ENCODE peak calls at places on chromosomes 5 and 9, in nine cellular contexts. One of them, this sample, is unnamed.

GRCh38 chr5:149383399-149383798 is 4.3 kb upstream of the IL17B start:
- DNase-seq in CD8-positive, alpha-beta memory T cell: no peak
- DNase-seq in adipocyte: no peak
- DNase-seq in Karpas-422: no peak
- DNase-seq in prostate gland: no peak
- DNase-seq in OCI-LY7: no peak
- DNase-seq in CD8-positive, alpha-beta T cell: no peak
- DNase-seq in ovary: peak; percentile 54
- DNase-seq in tibial nerve: no peak
- DNase-seq in this sample: no peak

GRCh38 chr9:2623046-2623865 is 1.7 kb downstream of the VLDLR start:
- DNase-seq in CD8-positive, alpha-beta memory T cell: no peak
- DNase-seq in adipocyte: peak; percentile 37
- DNase-seq in Karpas-422: no peak
- DNase-seq in prostate gland: peak; percentile 19
- DNase-seq in OCI-LY7: no peak
- DNase-seq in CD8-positive, alpha-beta T cell: no peak
- DNase-seq in ovary: peak; percentile 80
- DNase-seq in tibial nerve: no peak
- DNase-seq in this sample: peak; percentile 39

GRCh38 chr5:127011151-127011550 is 19.2 kb downstream of the MARCHF3 start:
- DNase-seq in CD8-positive, alpha-beta memory T cell: no peak
- DNase-seq in adipocyte: peak; percentile 61
- DNase-seq in Karpas-422: no peak
- DNase-seq in prostate gland: no peak
- DNase-seq in OCI-LY7: no peak
- DNase-seq in CD8-positive, alpha-beta T cell: no peak
- DNase-seq in ovary: no peak
- DNase-seq in tibial nerve: no peak
- DNase-seq in this sample: no peak

GRCh38 chr9:97478301-97478981 is 23.0 kb upstream of the TMOD1 start:
- DNase-seq in CD8-positive, alpha-beta memory T cell: no peak
- DNase-seq in adipocyte: no peak
- DNase-seq in Karpas-422: no peak
- DNase-seq in prostate gland: no peak
- DNase-seq in OCI-LY7: no peak
- DNase-seq in CD8-positive, alpha-beta T cell: no peak
- DNase-seq in ovary: no peak
- DNase-seq in tibial nerve: no peak
- DNase-seq in this sample: no peak

GRCh38 chr5:137580030-137580429 is 80.9 kb upstream of the SPOCK1 start:
- DNase-seq in CD8-positive, alpha-beta memory T cell: no peak
- DNase-seq in adipocyte: no peak
- DNase-seq in Karpas-422: peak; percentile 44
- DNase-seq in prostate gland: no peak
- DNase-seq in OCI-LY7: no peak
- DNase-seq in CD8-positive, alpha-beta T cell: no peak
- DNase-seq in ovary: no peak
- DNase-seq in tibial nerve: no peak
- DNase-seq in this sample: no peak

GRCh38 chr9:78541868-78542267 is 244.9 kb downstream of the PSAT1 start:
- DNase-seq in CD8-positive, alpha-beta memory T cell: no peak
- DNase-seq in adipocyte: no peak
- DNase-seq in Karpas-422: no peak
- DNase-seq in prostate gland: no peak
- DNase-seq in OCI-LY7: no peak
- DNase-seq in CD8-positive, alpha-beta T cell: no peak
- DNase-seq in ovary: no peak
- DNase-seq in tibial nerve: no peak
- DNase-seq in this sample: no peak

GRCh38 chr5:169181785-169182184 is 119.2 kb downstream of the SLIT3 start:
- DNase-seq in CD8-positive, alpha-beta memory T cell: no peak
- DNase-seq in adipocyte: peak; percentile 52
- DNase-seq in Karpas-422: no peak
- DNase-seq in prostate gland: no peak
- DNase-seq in OCI-LY7: no peak
- DNase-seq in CD8-positive, alpha-beta T cell: no peak
- DNase-seq in ovary: no peak
- DNase-seq in tibial nerve: no peak
- DNase-seq in this sample: no peak

GRCh38 chr5:88964831-88965230 is 81.8 kb upstream of the MEF2C start:
- DNase-seq in CD8-positive, alpha-beta memory T cell: no peak
- DNase-seq in adipocyte: no peak
- DNase-seq in Karpas-422: no peak
- DNase-seq in prostate gland: no peak
- DNase-seq in OCI-LY7: no peak
- DNase-seq in CD8-positive, alpha-beta T cell: no peak
- DNase-seq in ovary: no peak
- DNase-seq in tibial nerve: no peak
- DNase-seq in this sample: no peak

DNA sequence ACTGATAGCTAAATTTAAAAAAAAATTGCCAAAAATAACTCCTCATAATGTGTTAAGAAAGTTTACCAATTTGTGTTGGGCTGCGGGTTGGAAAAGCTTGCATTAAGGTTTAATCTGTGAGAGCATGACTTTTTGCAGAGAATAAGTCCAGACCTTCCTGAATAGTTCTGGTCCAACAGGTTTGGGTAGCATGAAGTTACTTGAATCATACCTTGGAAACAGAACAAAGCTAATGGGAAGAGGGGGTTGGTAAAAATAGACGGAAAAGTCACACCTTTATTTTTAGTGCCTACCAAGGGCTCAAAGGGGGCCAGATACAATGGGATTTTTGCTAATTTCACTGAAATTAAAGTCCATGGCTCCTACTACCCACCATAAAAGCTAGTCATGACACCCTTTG is 17.1 kb upstream of the MATR3 start:
- DNase-seq in CD8-positive, alpha-beta memory T cell: no peak
- DNase-seq in adipocyte: no peak
- DNase-seq in Karpas-422: no peak
- DNase-seq in prostate gland: peak; percentile 66
- DNase-seq in OCI-LY7: no peak
- DNase-seq in CD8-positive, alpha-beta T cell: no peak
- DNase-seq in ovary: no peak
- DNase-seq in tibial nerve: no peak
- DNase-seq in this sample: no peak
- H3K4me1 ChIP-seq in CD8-positive, alpha-beta memory T cell: peaks cover 47% of the 10 kb centered on the region
- H3K4me1 ChIP-seq in adipocyte: peaks cover 39% of the 10 kb centered on the region
- H3K4me1 ChIP-seq in Karpas-422: peaks cover 45% of the 10 kb centered on the region
- H3K4me1 ChIP-seq in prostate gland: peaks cover 17% of the 10 kb centered on the region
- H3K4me1 ChIP-seq in OCI-LY7: peaks cover 71% of the 10 kb centered on the region
- H3K4me1 ChIP-seq in CD8-positive, alpha-beta T cell: peaks cover 36% of the 10 kb centered on the region
- H3K4me1 ChIP-seq in ovary: peaks cover 5% of the 10 kb centered on the region
- H3K4me1 ChIP-seq in tibial nerve: peaks cover 10% of the 10 kb centered on the region
- H3K4me1 ChIP-seq in this sample: peaks cover 68% of the 10 kb centered on the region

GRCh38 chr5:90962481-90962880 is 403.9 kb downstream of the ADGRV1 start:
- DNase-seq in CD8-positive, alpha-beta memory T cell: no peak
- DNase-seq in adipocyte: no peak
- DNase-seq in Karpas-422: no peak
- DNase-seq in prostate gland: no peak
- DNase-seq in OCI-LY7: no peak
- DNase-seq in CD8-positive, alpha-beta T cell: no peak
- DNase-seq in ovary: no peak
- DNase-seq in tibial nerve: no peak
- DNase-seq in this sample: no peak
- H3K4me3 ChIP-seq in CD8-positive, alpha-beta memory T cell: no peak overlapping the region
- H3K4me3 ChIP-seq in adipocyte: no peak overlapping the region
- H3K4me3 ChIP-seq in Karpas-422: no peak overlapping the region
- H3K4me3 ChIP-seq in prostate gland: no peak overlapping the region
- H3K4me3 ChIP-seq in OCI-LY7: no peak overlapping the region
- H3K4me3 ChIP-seq in CD8-positive, alpha-beta T cell: no peak overlapping the region
- H3K4me3 ChIP-seq in ovary: no peak overlapping the region
- H3K4me3 ChIP-seq in tibial nerve: no peak overlapping the region
- H3K4me3 ChIP-seq in this sample: no peak overlapping the region

DNA sequence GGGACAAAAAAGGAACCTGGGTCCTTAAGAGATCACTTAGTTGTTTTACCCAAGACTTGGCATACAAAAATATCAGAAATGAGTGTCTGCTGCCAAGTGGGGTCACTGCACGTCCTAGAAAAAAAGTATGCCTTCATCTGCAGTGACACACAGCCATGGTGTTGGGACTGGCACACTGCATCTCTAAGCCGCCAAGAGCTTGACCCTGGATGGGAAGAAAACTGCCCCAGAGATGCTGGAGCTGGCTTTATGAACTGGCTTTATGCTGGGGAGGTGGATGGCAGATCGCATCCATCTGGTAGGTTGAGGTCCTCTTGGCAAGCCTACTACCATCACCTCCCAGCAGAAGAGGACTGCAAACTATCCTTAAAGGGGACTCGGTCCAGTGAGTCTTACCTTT is 51.6 kb downstream of the IRF1 start:
- DNase-seq in CD8-positive, alpha-beta memory T cell: no peak
- DNase-seq in adipocyte: no peak
- DNase-seq in Karpas-422: no peak
- DNase-seq in prostate gland: no peak
- DNase-seq in OCI-LY7: no peak
- DNase-seq in CD8-positive, alpha-beta T cell: no peak
- DNase-seq in ovary: no peak
- DNase-seq in tibial nerve: no peak
- DNase-seq in this sample: no peak
- H3K4me1 ChIP-seq in CD8-positive, alpha-beta memory T cell: peaks cover 100% of the 10 kb centered on the region
- H3K4me1 ChIP-seq in adipocyte: peaks cover 30% of the 10 kb centered on the region
- H3K4me1 ChIP-seq in Karpas-422: peaks cover 12% of the 10 kb centered on the region
- H3K4me1 ChIP-seq in prostate gland: peaks cover 4% of the 10 kb centered on the region
- H3K4me1 ChIP-seq in OCI-LY7: peaks cover 35% of the 10 kb centered on the region
- H3K4me1 ChIP-seq in CD8-positive, alpha-beta T cell: peaks cover 91% of the 10 kb centered on the region
- H3K4me1 ChIP-seq in ovary: peaks cover 30% of the 10 kb centered on the region
- H3K4me1 ChIP-seq in tibial nerve: peaks cover 58% of the 10 kb centered on the region
- H3K4me1 ChIP-seq in this sample: no peaks in the 10 kb centered on the region

GRCh38 chr5:171420429-171421231 is 1.2 kb downstream of the FGF18 start:
- DNase-seq in CD8-positive, alpha-beta memory T cell: no peak
- DNase-seq in adipocyte: peak; percentile 89
- DNase-seq in Karpas-422: no peak
- DNase-seq in prostate gland: peak; percentile 56
- DNase-seq in OCI-LY7: no peak
- DNase-seq in CD8-positive, alpha-beta T cell: no peak
- DNase-seq in ovary: peak; percentile 80
- DNase-seq in tibial nerve: peak; percentile 79
- DNase-seq in this sample: no peak
- H3K4me3 ChIP-seq in CD8-positive, alpha-beta memory T cell: no peak overlapping the region
- H3K4me3 ChIP-seq in adipocyte: peak overlapping the region; percentile 68
- H3K4me3 ChIP-seq in Karpas-422: no peak overlapping the region
- H3K4me3 ChIP-seq in prostate gland: peak overlapping the region; percentile 32
- H3K4me3 ChIP-seq in OCI-LY7: no peak overlapping the region
- H3K4me3 ChIP-seq in CD8-positive, alpha-beta T cell: peak overlapping the region; percentile 19
- H3K4me3 ChIP-seq in ovary: no peak overlapping the region
- H3K4me3 ChIP-seq in tibial nerve: peak overlapping the region; percentile 56
- H3K4me3 ChIP-seq in this sample: no peak overlapping the region

GRCh38 chr5:173778152-173778782 is 109.9 kb upstream of the CPEB4 start:
- DNase-seq in CD8-positive, alpha-beta memory T cell: no peak
- DNase-seq in adipocyte: no peak
- DNase-seq in Karpas-422: no peak
- DNase-seq in prostate gland: no peak
- DNase-seq in OCI-LY7: peak; percentile 33
- DNase-seq in CD8-positive, alpha-beta T cell: no peak
- DNase-seq in ovary: no peak
- DNase-seq in tibial nerve: no peak
- DNase-seq in this sample: no peak
- H3K4me1 ChIP-seq in CD8-positive, alpha-beta memory T cell: peaks cover 12% of the 10 kb centered on the region
- H3K4me1 ChIP-seq in adipocyte: peaks cover 19% of the 10 kb centered on the region
- H3K4me1 ChIP-seq in Karpas-422: peaks cover 30% of the 10 kb centered on the region
- H3K4me1 ChIP-seq in prostate gland: peaks cover 3% of the 10 kb centered on the region
- H3K4me1 ChIP-seq in OCI-LY7: peaks cover 66% of the 10 kb centered on the region
- H3K4me1 ChIP-seq in CD8-positive, alpha-beta T cell: peaks cover 6% of the 10 kb centered on the region
- H3K4me1 ChIP-seq in ovary: peaks cover 14% of the 10 kb centered on the region
- H3K4me1 ChIP-seq in tibial nerve: peaks cover 11% of the 10 kb centered on the region
- H3K4me1 ChIP-seq in this sample: no peaks in the 10 kb centered on the region

GRCh38 chr9:131008563-131008908 is 438 bp upstream of the LAMC3 start:
- DNase-seq in CD8-positive, alpha-beta memory T cell: no peak
- DNase-seq in adipocyte: no peak
- DNase-seq in Karpas-422: no peak
- DNase-seq in prostate gland: no peak
- DNase-seq in OCI-LY7: no peak
- DNase-seq in CD8-positive, alpha-beta T cell: no peak
- DNase-seq in ovary: no peak
- DNase-seq in tibial nerve: no peak
- DNase-seq in this sample: no peak
- H3K4me3 ChIP-seq in CD8-positive, alpha-beta memory T cell: no peak overlapping the region
- H3K4me3 ChIP-seq in adipocyte: peak overlapping the region; percentile 70
- H3K4me3 ChIP-seq in Karpas-422: no peak overlapping the region
- H3K4me3 ChIP-seq in prostate gland: peak overlapping the region; percentile 23
- H3K4me3 ChIP-seq in OCI-LY7: no peak overlapping the region
- H3K4me3 ChIP-seq in CD8-positive, alpha-beta T cell: no peak overlapping the region
- H3K4me3 ChIP-seq in ovary: no peak overlapping the region
- H3K4me3 ChIP-seq in tibial nerve: no peak overlapping the region
- H3K4me3 ChIP-seq in this sample: peak overlapping the region; percentile 16